ENCODE peak calls at places on chromosomes 4 and X, in seven cellular contexts. L is hippocampal formation; J is anterior cingulate cortex; D is KBM-7; S is naive thymus-derived CD4-positive, alpha-beta T cell; H is WERI-Rb-1; A is iPS-NIHi11. T is an unnamed sample.

GRCh38 chr4:54677416-54677815 is 19.7 kb downstream of the KIT start:
- DNase-seq in A (peak; percentile 28), L (no peak), J (no peak), D (no peak), S (no peak), H (no peak), T (no peak)

GRCh38 chr4:25448379-25449109 is 71.5 kb downstream of the ANAPC4 start:
- DNase-seq in D (no peak), S (no peak), J (no peak), L (no peak), H (no peak), A (no peak), T (peak; percentile 34)

GRCh38 chr4:10121568-10122097 is 5.0 kb upstream of the WDR1 start:
- DNase-seq in L (no peak), H (no peak), J (no peak), S (no peak), D (no peak), A (no peak), T (no peak)

GRCh38 chrX:123859409-123859827 is 435 bp upstream of the XIAP start:
- DNase-seq in J (peak; percentile 65), S (no peak), H (no peak), L (peak; percentile 34), D (no peak), A (no peak), T (no peak)

GRCh38 chr4:2923141-2923551 is 40.1 kb downstream of the NOP14 start:
- DNase-seq in D (no peak), H (no peak), A (no peak), J (no peak), S (no peak), L (no peak), T (peak; percentile 55)

GRCh38 chrX:65837875-65838549 is 170.6 kb downstream of the MSN start:
- DNase-seq in H (no peak), A (no peak), S (no peak), L (no peak), J (no peak), D (peak; percentile 42), T (no peak)

GRCh38 chr4:148866666-148867065 is 424.5 kb upstream of the NR3C2 start:
- DNase-seq in A (no peak), S (no peak), J (no peak), D (no peak), L (no peak), H (no peak), T (no peak)

GRCh38 chrX:3549442-3549875 is 164.0 kb downstream of the PRKX start:
- DNase-seq in A (no peak), H (no peak), S (no peak), D (peak; percentile 5), J (no peak), L (no peak), T (peak; percentile 39)